ENCODE peak calls at places on chromosomes 12 and 14, in five cellular contexts. F is endothelial cell; I is NCI-H774; Y is HFF-Myc; Z is stimulated activated CD4-positive, alpha-beta T cell treated with anti-CD3 and anti-CD28 coated beads, Interleukin-4, amount 100 ng/mL, for 48 hours. S is an unnamed sample.

GRCh38 chr14:68669644-68670343 is 123.1 kb downstream of the ZFP36L1 start:
- DNase-seq in F (no peak), I (no peak), Y (no peak), Z (no peak), S (no peak)

GRCh38 chr12:121388421-121388981 is 11.4 kb upstream of the RNF34 start:
- DNase-seq in F (no peak), I (no peak), Y (peak), Z (no peak), S (peak)

GRCh38 chr14:23149745-23150144 is 30.7 kb upstream of the CEBPE start:
- DNase-seq in F (no peak), I (no peak), Y (no peak), Z (no peak), S (no peak)

GRCh38 chr14:68284834-68285233 is 465.3 kb downstream of the RAD51B start:
- DNase-seq in F (no peak), I (no peak), Y (no peak), Z (no peak), S (no peak)

GRCh38 chr12:125076103-125076502 is 10.9 kb downstream of the AACS start:
- DNase-seq in F (no peak), I (no peak), Y (no peak), Z (no peak), S (no peak)

GRCh38 chr12:52195065-52195730 is 3.4 kb upstream of the KRT80 start:
- DNase-seq in F (no peak), I (no peak), Y (no peak), Z (no peak), S (no peak)

GRCh38 chr12:77118696-77119095 is 53.3 kb upstream of the E2F7 start:
- DNase-seq in F (no peak), I (no peak), Y (no peak), Z (no peak), S (no peak)

GRCh38 chr14:52318829-52319604 is 4.9 kb downstream of the PTGER2 start:
- DNase-seq in F (no peak), I (no peak), Y (no peak), Z (no peak), S (no peak)

GRCh38 chr14:24997335-24997734 is 52.6 kb downstream of the STXBP6 start:
- DNase-seq in F (no peak), I (no peak), Y (no peak), Z (no peak), S (no peak)

S was measured in NT2/D1.